ENCODE peak calls at places on chromosomes 4 and X, in four cellular contexts. One of them, this sample, is unnamed.

GRCh38 chr4:173518419-173519102 is 11.5 kb downstream of the HAND2 start:
- DNase-seq in K562: no peak
- DNase-seq in fibroblast of lung: no peak
- DNase-seq in breast epithelium: no peak
- DNase-seq in this sample: no peak

GRCh38 chr4:41205854-41206460 is 8.4 kb downstream of the APBB2 start:
- DNase-seq in fibroblast of lung: peak
- DNase-seq in K562: no peak
- DNase-seq in breast epithelium: no peak
- DNase-seq in this sample: no peak

GRCh38 chr4:113384600-113384999 is 335.1 kb downstream of the ANK2 start:
- DNase-seq in breast epithelium: no peak
- DNase-seq in fibroblast of lung: peak
- DNase-seq in K562: no peak
- DNase-seq in this sample: no peak

GRCh38 chrX:7194606-7195005 is 46.7 kb upstream of the PUDP start:
- DNase-seq in breast epithelium: no peak
- DNase-seq in fibroblast of lung: no peak
- DNase-seq in K562: no peak
- DNase-seq in this sample: no peak

GRCh38 chr4:110633358-110634319 is 10.8 kb upstream of the PITX2 start:
- DNase-seq in fibroblast of lung: no peak
- DNase-seq in breast epithelium: no peak
- DNase-seq in K562: no peak
- DNase-seq in this sample: no peak

GRCh38 chrX:47181301-47181700 is 12.3 kb upstream of the UBA1 start:
- DNase-seq in K562: no peak
- DNase-seq in breast epithelium: no peak
- DNase-seq in fibroblast of lung: no peak
- DNase-seq in this sample: no peak

GRCh38 chrX:46694549-46694948 is 64.4 kb downstream of the SLC9A7 start:
- DNase-seq in fibroblast of lung: no peak
- DNase-seq in breast epithelium: no peak
- DNase-seq in K562: no peak
- DNase-seq in this sample: no peak

GRCh38 chr4:79673321-79673720 is 265.3 kb upstream of the GK2 start:
- DNase-seq in K562: no peak
- DNase-seq in breast epithelium: no peak
- DNase-seq in fibroblast of lung: no peak
- DNase-seq in this sample: no peak

GRCh38 chrX:11664211-11664888 is 1.4 kb downstream of the ARHGAP6 start:
- DNase-seq in fibroblast of lung: peak
- DNase-seq in breast epithelium: no peak
- DNase-seq in K562: no peak
- DNase-seq in this sample: peak

GRCh38 chr4:9916346-9916745 is 105.0 kb downstream of the SLC2A9 start:
- DNase-seq in breast epithelium: no peak
- DNase-seq in K562: no peak
- DNase-seq in fibroblast of lung: no peak
- DNase-seq in this sample: no peak

GRCh38 chrX:20455001-20455400 is 188.3 kb upstream of the RPS6KA3 start:
- DNase-seq in K562: no peak
- DNase-seq in breast epithelium: no peak
- DNase-seq in fibroblast of lung: no peak
- DNase-seq in this sample: no peak

GRCh38 chr4:40247350-40247749 is 50.5 kb downstream of the RHOH start:
- DNase-seq in K562: no peak
- DNase-seq in breast epithelium: no peak
- DNase-seq in fibroblast of lung: no peak
- DNase-seq in this sample: no peak

GRCh38 chr4:98828801-98829200 is 100.1 kb downstream of the EIF4E start:
- DNase-seq in K562: no peak
- DNase-seq in breast epithelium: no peak
- DNase-seq in fibroblast of lung: peak
- DNase-seq in this sample: no peak

GRCh38 chrX:145825896-145826295 is 8.3 kb downstream of the SLITRK2 start:
- DNase-seq in K562: no peak
- DNase-seq in breast epithelium: no peak
- DNase-seq in fibroblast of lung: no peak
- DNase-seq in this sample: no peak

GRCh38 chrX:24494544-24495113 is 29.5 kb downstream of the PDK3 start:
- DNase-seq in K562: no peak
- DNase-seq in fibroblast of lung: peak
- DNase-seq in breast epithelium: peak
- DNase-seq in this sample: no peak

GRCh38 chrX:27796640-27797257 is 11.0 kb upstream of the MAGEB10 start:
- DNase-seq in fibroblast of lung: no peak
- DNase-seq in breast epithelium: no peak
- DNase-seq in K562: no peak
- DNase-seq in this sample: no peak

GRCh38 chrX:46447384-46447783 is 97.8 kb downstream of the ZNF674 start:
- DNase-seq in fibroblast of lung: peak
- DNase-seq in breast epithelium: no peak
- DNase-seq in K562: no peak
- DNase-seq in this sample: no peak

GRCh38 chrX:153450114-153450948 is 4.5 kb upstream of the TREX2 start:
- DNase-seq in breast epithelium: no peak
- DNase-seq in K562: no peak
- DNase-seq in fibroblast of lung: no peak
- DNase-seq in this sample: no peak

GRCh38 chr4:64144994-64145393 is 264.3 kb downstream of the TECRL start:
- DNase-seq in fibroblast of lung: no peak
- DNase-seq in K562: no peak
- DNase-seq in breast epithelium: no peak
- DNase-seq in this sample: no peak

GRCh38 chr4:156169011-156169410 is 215.3 kb upstream of the CTSO start:
- DNase-seq in breast epithelium: no peak
- DNase-seq in fibroblast of lung: peak
- DNase-seq in K562: no peak
- DNase-seq in this sample: no peak

GRCh38 chr4:133275246-133275645 is 126.2 kb downstream of the PCDH10 start:
- DNase-seq in K562: no peak
- DNase-seq in fibroblast of lung: no peak
- DNase-seq in breast epithelium: no peak
- DNase-seq in this sample: no peak

GRCh38 chr4:21577066-21577465 is 371.5 kb downstream of the KCNIP4 start:
- DNase-seq in fibroblast of lung: no peak
- DNase-seq in K562: no peak
- DNase-seq in breast epithelium: no peak
- DNase-seq in this sample: no peak

GRCh38 chr4:82801910-82802521 is 3.4 kb upstream of the SCD5 start:
- DNase-seq in fibroblast of lung: no peak
- DNase-seq in breast epithelium: no peak
- DNase-seq in K562: no peak
- DNase-seq in this sample: no peak

GRCh38 chrX:1464282-1465131 is 11.8 kb upstream of the ASMTL start:
- DNase-seq in breast epithelium: no peak
- DNase-seq in K562: no peak
- DNase-seq in fibroblast of lung: no peak
- DNase-seq in this sample: no peak

GRCh38 chr4:128135391-128135790 is 74.3 kb downstream of the LARP1B start:
- DNase-seq in breast epithelium: no peak
- DNase-seq in K562: no peak
- DNase-seq in fibroblast of lung: no peak
- DNase-seq in this sample: no peak

GRCh38 chr4:156685308-156685707 is 286.3 kb downstream of the PDGFC start:
- DNase-seq in K562: no peak
- DNase-seq in breast epithelium: no peak
- DNase-seq in fibroblast of lung: peak
- DNase-seq in this sample: no peak

GRCh38 chr4:184450045-184450444 is 24.3 kb downstream of the IRF2 start:
- DNase-seq in fibroblast of lung: peak
- DNase-seq in breast epithelium: no peak
- DNase-seq in K562: no peak
- DNase-seq in this sample: no peak
- H3K4me3 ChIP-seq in fibroblast of lung: no peak
- H3K4me3 ChIP-seq in breast epithelium: no peak
- H3K4me3 ChIP-seq in K562: no peak
- H3K4me3 ChIP-seq in this sample: no peak

DNA sequence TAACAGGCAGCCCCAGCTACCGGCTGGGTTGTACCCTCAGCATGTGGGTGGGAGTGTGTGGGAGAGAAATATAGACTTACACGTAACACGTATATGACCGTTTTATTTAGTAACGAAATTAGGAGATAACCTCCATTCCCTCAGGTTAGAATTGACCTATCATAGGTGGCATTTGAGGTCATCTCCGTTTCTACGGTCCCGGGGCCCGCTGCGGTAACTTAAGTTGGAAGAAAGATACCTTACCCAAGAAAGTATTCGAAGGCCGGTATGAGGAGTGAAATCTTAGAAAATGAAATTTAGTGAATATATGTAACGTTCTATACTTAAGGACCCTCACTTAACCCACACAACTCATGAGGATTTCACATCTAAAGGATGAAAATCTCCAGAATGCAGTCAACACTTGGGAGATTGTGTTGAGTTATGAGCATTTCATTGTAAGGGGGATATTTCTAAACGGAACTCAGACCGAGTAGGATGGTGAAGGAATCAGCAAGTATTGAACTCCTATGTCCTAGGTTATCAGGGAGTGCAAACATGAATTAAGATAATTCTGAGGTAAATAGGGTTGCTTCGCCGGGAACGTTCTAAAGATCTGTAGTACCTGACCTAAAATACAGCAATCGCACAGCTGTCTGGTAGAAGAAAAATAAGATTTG is 906 bp downstream of the CISD2 start:
- DNase-seq in fibroblast of lung: no peak
- DNase-seq in breast epithelium: no peak
- DNase-seq in K562: peak
- DNase-seq in this sample: no peak
- TF ChIP-seq CTCF in fibroblast of lung: no peak
- TF ChIP-seq CTCF in breast epithelium: no peak
- TF ChIP-seq CTCF in K562: no peak
- TF ChIP-seq CTCF in this sample: no peak

DNA sequence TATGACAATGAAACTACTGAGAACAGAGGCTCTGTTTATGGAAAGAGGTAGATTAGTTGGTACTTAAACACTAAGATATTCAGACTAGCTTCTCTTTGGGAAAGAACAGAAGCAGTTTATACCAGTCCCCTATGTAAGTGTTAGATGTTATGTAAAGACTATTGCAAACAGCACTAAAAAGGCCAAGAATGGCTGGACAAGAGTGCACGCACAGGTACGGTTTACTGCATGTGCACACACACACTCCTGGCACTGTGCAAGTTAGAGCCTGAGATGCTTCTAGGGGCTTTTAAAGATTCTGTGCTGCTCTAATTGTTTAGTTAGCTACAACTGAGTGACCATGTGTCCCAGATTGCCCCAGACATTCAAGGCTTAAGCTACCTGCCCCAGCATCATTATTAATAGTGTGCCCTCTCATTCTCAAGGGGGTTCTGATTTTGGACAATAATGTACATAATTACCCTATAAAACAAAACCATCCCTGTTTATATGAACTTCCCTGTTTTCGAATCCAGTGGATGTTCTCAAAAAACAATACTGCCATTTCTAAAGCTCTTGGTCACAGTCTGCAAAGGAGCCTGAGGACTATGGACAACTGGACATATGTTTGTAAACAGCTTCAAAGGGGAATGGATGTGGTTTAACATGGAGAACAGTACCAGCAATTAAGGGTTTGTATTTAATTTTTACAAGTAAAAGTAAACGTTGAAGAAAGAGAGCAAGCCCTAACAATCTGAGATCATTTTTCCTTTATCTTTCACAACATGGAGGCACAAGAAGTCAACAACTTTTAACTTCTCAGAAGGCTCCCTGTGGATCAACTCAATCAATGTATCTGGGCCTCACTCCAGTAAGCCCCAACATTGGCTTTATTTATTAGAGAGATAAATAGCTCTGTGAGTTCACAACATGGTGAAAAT is 2.0 kb downstream of the SETD7 start:
- DNase-seq in fibroblast of lung: no peak
- DNase-seq in breast epithelium: no peak
- DNase-seq in K562: no peak
- DNase-seq in this sample: no peak
- H3K4me3 ChIP-seq in fibroblast of lung: peak
- H3K4me3 ChIP-seq in breast epithelium: peak
- H3K4me3 ChIP-seq in K562: no peak
- H3K4me3 ChIP-seq in this sample: peak

GRCh38 chr4:6064383-6064782 is 46.2 kb upstream of the C4orf50 start:
- DNase-seq in K562: no peak
- DNase-seq in breast epithelium: no peak
- DNase-seq in fibroblast of lung: no peak
- DNase-seq in this sample: no peak
- TF ChIP-seq CTCF in K562: no peak
- TF ChIP-seq CTCF in breast epithelium: no peak
- TF ChIP-seq CTCF in fibroblast of lung: no peak
- TF ChIP-seq CTCF in this sample: no peak

This sample was measured in gastrocnemius medialis.